ENCODE peak calls at places on chromosomes 1 and 21, in ten cellular contexts. One of them, this sample, is unnamed.
A peak's percentile ranks its signal among the peaks of the same experiment; 100 is the strongest.

GRCh38 chr21:41703857-41704501 is 62.9 kb downstream of the RIPK4 start:
- DNase-seq in suprapubic skin: no peak
- DNase-seq in endothelial cell of umbilical vein: no peak
- DNase-seq in Panc1: no peak
- DNase-seq in GM12878: no peak
- DNase-seq in HL-60: no peak
- DNase-seq in vagina: no peak
- DNase-seq in HCT116: no peak
- DNase-seq in prostate gland: peak; percentile 87
- DNase-seq in spleen: no peak
- DNase-seq in this sample: peak; percentile 79

GRCh38 chr1:113353581-113353980 is 36.7 kb upstream of the MAGI3 start:
- DNase-seq in suprapubic skin: no peak
- DNase-seq in Panc1: no peak
- DNase-seq in endothelial cell of umbilical vein: no peak
- DNase-seq in vagina: no peak
- DNase-seq in prostate gland: no peak
- DNase-seq in GM12878: no peak
- DNase-seq in HL-60: no peak
- DNase-seq in spleen: no peak
- DNase-seq in HCT116: no peak
- DNase-seq in this sample: no peak

GRCh38 chr1:55329091-55329490 is 113.9 kb upstream of the USP24 start:
- DNase-seq in HCT116: no peak
- DNase-seq in Panc1: no peak
- DNase-seq in suprapubic skin: no peak
- DNase-seq in spleen: no peak
- DNase-seq in endothelial cell of umbilical vein: no peak
- DNase-seq in vagina: no peak
- DNase-seq in HL-60: no peak
- DNase-seq in prostate gland: no peak
- DNase-seq in GM12878: no peak
- DNase-seq in this sample: no peak

GRCh38 chr1:32933742-32934322 is 30.8 kb downstream of the RNF19B start:
- DNase-seq in vagina: no peak
- DNase-seq in prostate gland: peak; percentile 65
- DNase-seq in HL-60: no peak
- DNase-seq in Panc1: peak; percentile 20
- DNase-seq in suprapubic skin: no peak
- DNase-seq in HCT116: no peak
- DNase-seq in endothelial cell of umbilical vein: peak; percentile 95
- DNase-seq in spleen: no peak
- DNase-seq in GM12878: no peak
- DNase-seq in this sample: no peak

GRCh38 chr1:89836997-89837909 is 16.4 kb downstream of the LRRC8D start:
- DNase-seq in endothelial cell of umbilical vein: no peak
- DNase-seq in suprapubic skin: no peak
- DNase-seq in GM12878: no peak
- DNase-seq in HCT116: no peak
- DNase-seq in prostate gland: no peak
- DNase-seq in HL-60: no peak
- DNase-seq in spleen: no peak
- DNase-seq in Panc1: no peak
- DNase-seq in vagina: no peak
- DNase-seq in this sample: no peak

GRCh38 chr1:53272349-53272748 is 34.0 kb upstream of the MAGOH start:
- DNase-seq in HCT116: no peak
- DNase-seq in prostate gland: no peak
- DNase-seq in spleen: peak; percentile 32
- DNase-seq in Panc1: no peak
- DNase-seq in GM12878: no peak
- DNase-seq in vagina: no peak
- DNase-seq in endothelial cell of umbilical vein: no peak
- DNase-seq in suprapubic skin: peak; percentile 49
- DNase-seq in HL-60: no peak
- DNase-seq in this sample: no peak

GRCh38 chr1:28517649-28517999 is 11.8 kb downstream of the RCC1 start:
- DNase-seq in endothelial cell of umbilical vein: no peak
- DNase-seq in HCT116: no peak
- DNase-seq in vagina: no peak
- DNase-seq in suprapubic skin: no peak
- DNase-seq in GM12878: no peak
- DNase-seq in Panc1: peak; percentile 73
- DNase-seq in prostate gland: no peak
- DNase-seq in spleen: no peak
- DNase-seq in HL-60: no peak
- DNase-seq in this sample: no peak

GRCh38 chr1:218925777-218926176 is 247.9 kb upstream of the LYPLAL1 start:
- DNase-seq in HL-60: no peak
- DNase-seq in suprapubic skin: no peak
- DNase-seq in spleen: no peak
- DNase-seq in endothelial cell of umbilical vein: no peak
- DNase-seq in HCT116: no peak
- DNase-seq in Panc1: no peak
- DNase-seq in GM12878: no peak
- DNase-seq in prostate gland: no peak
- DNase-seq in vagina: no peak
- DNase-seq in this sample: no peak

GRCh38 chr21:45877821-45878469 is 103.6 kb upstream of the COL6A1 start:
- DNase-seq in spleen: peak; percentile 64
- DNase-seq in GM12878: no peak
- DNase-seq in HL-60: no peak
- DNase-seq in vagina: no peak
- DNase-seq in prostate gland: no peak
- DNase-seq in suprapubic skin: no peak
- DNase-seq in HCT116: no peak
- DNase-seq in Panc1: no peak
- DNase-seq in endothelial cell of umbilical vein: no peak
- DNase-seq in this sample: no peak

GRCh38 chr1:97870574-97870973 is 50.3 kb downstream of the DPYD start:
- DNase-seq in spleen: no peak
- DNase-seq in vagina: no peak
- DNase-seq in suprapubic skin: no peak
- DNase-seq in prostate gland: no peak
- DNase-seq in Panc1: no peak
- DNase-seq in endothelial cell of umbilical vein: no peak
- DNase-seq in GM12878: no peak
- DNase-seq in HL-60: no peak
- DNase-seq in HCT116: no peak
- DNase-seq in this sample: no peak

GRCh38 chr1:147073062-147073432 is 99.2 kb downstream of the PRKAB2 start:
- DNase-seq in Panc1: no peak
- DNase-seq in vagina: no peak
- DNase-seq in HL-60: no peak
- DNase-seq in suprapubic skin: no peak
- DNase-seq in HCT116: no peak
- DNase-seq in prostate gland: no peak
- DNase-seq in endothelial cell of umbilical vein: no peak
- DNase-seq in GM12878: no peak
- DNase-seq in spleen: no peak
- DNase-seq in this sample: no peak

GRCh38 chr1:11505591-11506538 is 26.9 kb downstream of the DISP3 start:
- DNase-seq in spleen: no peak
- DNase-seq in prostate gland: no peak
- DNase-seq in HCT116: no peak
- DNase-seq in endothelial cell of umbilical vein: no peak
- DNase-seq in suprapubic skin: no peak
- DNase-seq in GM12878: no peak
- DNase-seq in HL-60: no peak
- DNase-seq in vagina: no peak
- DNase-seq in Panc1: no peak
- DNase-seq in this sample: no peak

GRCh38 chr1:225506727-225507126 is 78.9 kb upstream of the LBR start:
- DNase-seq in HCT116: no peak
- DNase-seq in vagina: no peak
- DNase-seq in GM12878: no peak
- DNase-seq in HL-60: no peak
- DNase-seq in endothelial cell of umbilical vein: no peak
- DNase-seq in spleen: no peak
- DNase-seq in prostate gland: no peak
- DNase-seq in Panc1: no peak
- DNase-seq in suprapubic skin: no peak
- DNase-seq in this sample: no peak

GRCh38 chr1:158179301-158180041 is 1.2 kb upstream of the CD1D start:
- DNase-seq in prostate gland: no peak
- DNase-seq in suprapubic skin: no peak
- DNase-seq in spleen: no peak
- DNase-seq in vagina: no peak
- DNase-seq in HL-60: no peak
- DNase-seq in Panc1: no peak
- DNase-seq in GM12878: no peak
- DNase-seq in HCT116: no peak
- DNase-seq in endothelial cell of umbilical vein: no peak
- DNase-seq in this sample: no peak

GRCh38 chr1:89271616-89272015 is 1.0 kb downstream of the GBP5 start:
- DNase-seq in Panc1: no peak
- DNase-seq in GM12878: no peak
- DNase-seq in vagina: no peak
- DNase-seq in HL-60: no peak
- DNase-seq in HCT116: no peak
- DNase-seq in spleen: no peak
- DNase-seq in prostate gland: no peak
- DNase-seq in suprapubic skin: no peak
- DNase-seq in endothelial cell of umbilical vein: no peak
- DNase-seq in this sample: no peak

GRCh38 chr21:43372663-43373386 is 54.1 kb downstream of the SIK1 start:
- DNase-seq in HL-60: no peak
- DNase-seq in HCT116: no peak
- DNase-seq in prostate gland: peak; percentile 65
- DNase-seq in spleen: no peak
- DNase-seq in suprapubic skin: no peak
- DNase-seq in Panc1: no peak
- DNase-seq in vagina: no peak
- DNase-seq in endothelial cell of umbilical vein: no peak
- DNase-seq in GM12878: no peak
- DNase-seq in this sample: peak; percentile 84

GRCh38 chr1:239426821-239427495 is 40.6 kb downstream of the CHRM3 start:
- DNase-seq in vagina: no peak
- DNase-seq in suprapubic skin: no peak
- DNase-seq in HL-60: no peak
- DNase-seq in endothelial cell of umbilical vein: no peak
- DNase-seq in HCT116: no peak
- DNase-seq in spleen: no peak
- DNase-seq in Panc1: no peak
- DNase-seq in GM12878: no peak
- DNase-seq in prostate gland: no peak
- DNase-seq in this sample: no peak

DNA sequence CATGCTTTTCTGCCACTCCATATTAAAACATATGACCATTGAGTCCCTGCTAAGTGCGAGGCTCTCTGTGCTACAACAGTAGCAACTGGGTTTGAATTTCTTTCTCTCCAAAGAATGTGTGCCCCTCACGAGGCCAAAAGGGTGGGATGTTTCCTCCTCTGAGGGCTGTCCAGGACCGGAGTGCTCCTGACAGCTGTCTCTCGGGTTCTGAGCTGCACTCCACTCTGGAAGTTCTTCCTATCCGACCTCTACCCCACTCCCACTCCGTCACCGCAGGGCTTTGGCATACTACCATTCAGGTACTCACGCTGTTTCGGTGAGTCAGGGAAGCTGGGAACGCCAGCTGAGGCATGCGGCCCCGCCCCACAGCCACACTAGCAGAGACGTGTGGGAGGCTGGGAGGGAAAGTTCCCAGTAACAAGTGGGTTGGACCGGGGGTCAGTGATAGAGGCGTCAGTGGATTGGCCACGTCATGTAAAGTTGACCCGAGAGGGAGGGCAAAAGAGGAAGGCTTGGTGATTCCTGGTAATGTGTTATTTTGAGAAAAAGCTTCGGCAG is 715 bp upstream of the SLC50A1 start:
- DNase-seq in HCT116: peak; percentile 92
- DNase-seq in prostate gland: peak; percentile 87
- DNase-seq in endothelial cell of umbilical vein: peak; percentile 96
- DNase-seq in GM12878: no peak
- DNase-seq in spleen: peak; percentile 89
- DNase-seq in Panc1: peak; percentile 87
- DNase-seq in vagina: peak; percentile 97
- DNase-seq in suprapubic skin: peak; percentile 94
- DNase-seq in HL-60: peak; percentile 73
- DNase-seq in this sample: peak; percentile 93
- TF ChIP-seq POLR2AphosphoS5 in HCT116: no peak
- TF ChIP-seq POLR2AphosphoS5 in prostate gland: peak; percentile 89
- TF ChIP-seq POLR2AphosphoS5 in endothelial cell of umbilical vein: no peak
- TF ChIP-seq POLR2AphosphoS5 in GM12878: no peak
- TF ChIP-seq POLR2AphosphoS5 in spleen: no peak
- TF ChIP-seq POLR2AphosphoS5 in Panc1: no peak
- TF ChIP-seq POLR2AphosphoS5 in vagina: no peak
- TF ChIP-seq POLR2AphosphoS5 in suprapubic skin: peak; percentile 54
- TF ChIP-seq POLR2AphosphoS5 in HL-60: no peak
- TF ChIP-seq POLR2AphosphoS5 in this sample: peak; percentile 13

GRCh38 chr1:93976711-93977328 is 67.6 kb upstream of the GCLM start:
- DNase-seq in HCT116: no peak
- DNase-seq in vagina: no peak
- DNase-seq in Panc1: no peak
- DNase-seq in endothelial cell of umbilical vein: no peak
- DNase-seq in GM12878: no peak
- DNase-seq in prostate gland: no peak
- DNase-seq in HL-60: no peak
- DNase-seq in spleen: no peak
- DNase-seq in suprapubic skin: no peak
- DNase-seq in this sample: no peak
- H3K27ac ChIP-seq in HCT116: no peak overlapping the region
- H3K27ac ChIP-seq in vagina: no peak overlapping the region
- H3K27ac ChIP-seq in Panc1: no peak overlapping the region
- H3K27ac ChIP-seq in endothelial cell of umbilical vein: no peak overlapping the region
- H3K27ac ChIP-seq in GM12878: no peak overlapping the region
- H3K27ac ChIP-seq in prostate gland: no peak overlapping the region
- H3K27ac ChIP-seq in HL-60: no peak overlapping the region
- H3K27ac ChIP-seq in spleen: no peak overlapping the region
- H3K27ac ChIP-seq in suprapubic skin: no peak overlapping the region
- H3K27ac ChIP-seq in this sample: peak overlapping the region; percentile 40

GRCh38 chr1:116544588-116545358 is 26.1 kb downstream of the CD58 start:
- DNase-seq in spleen: no peak
- DNase-seq in endothelial cell of umbilical vein: no peak
- DNase-seq in vagina: no peak
- DNase-seq in suprapubic skin: no peak
- DNase-seq in Panc1: no peak
- DNase-seq in HCT116: no peak
- DNase-seq in GM12878: no peak
- DNase-seq in HL-60: no peak
- DNase-seq in prostate gland: no peak
- DNase-seq in this sample: no peak
- TF ChIP-seq POLR2AphosphoS5 in spleen: no peak
- TF ChIP-seq POLR2AphosphoS5 in endothelial cell of umbilical vein: no peak
- TF ChIP-seq POLR2AphosphoS5 in vagina: no peak
- TF ChIP-seq POLR2AphosphoS5 in suprapubic skin: no peak
- TF ChIP-seq POLR2AphosphoS5 in Panc1: no peak
- TF ChIP-seq POLR2AphosphoS5 in HCT116: no peak
- TF ChIP-seq POLR2AphosphoS5 in GM12878: peak; percentile 79
- TF ChIP-seq POLR2AphosphoS5 in HL-60: no peak
- TF ChIP-seq POLR2AphosphoS5 in prostate gland: no peak
- TF ChIP-seq POLR2AphosphoS5 in this sample: no peak

GRCh38 chr1:61043010-61043820 is 39.1 kb upstream of the NFIA start:
- DNase-seq in spleen: peak; percentile 95
- DNase-seq in HCT116: peak; percentile 28
- DNase-seq in suprapubic skin: peak; percentile 94
- DNase-seq in Panc1: no peak
- DNase-seq in vagina: no peak
- DNase-seq in prostate gland: peak; percentile 79
- DNase-seq in HL-60: no peak
- DNase-seq in GM12878: no peak
- DNase-seq in endothelial cell of umbilical vein: peak; percentile 85
- DNase-seq in this sample: peak; percentile 76
- H3K27ac ChIP-seq in spleen: peak overlapping the region; percentile 59
- H3K27ac ChIP-seq in HCT116: no peak overlapping the region
- H3K27ac ChIP-seq in suprapubic skin: peak overlapping the region; percentile 77
- H3K27ac ChIP-seq in Panc1: no peak overlapping the region
- H3K27ac ChIP-seq in vagina: peak overlapping the region; percentile 52
- H3K27ac ChIP-seq in prostate gland: peak overlapping the region; percentile 76
- H3K27ac ChIP-seq in HL-60: no peak overlapping the region
- H3K27ac ChIP-seq in GM12878: no peak overlapping the region
- H3K27ac ChIP-seq in endothelial cell of umbilical vein: peak overlapping the region; percentile 62
- H3K27ac ChIP-seq in this sample: peak overlapping the region; percentile 91